ENCODE peak calls at places on chromosomes 4 and X, in seven cellular contexts. One of them, this sample, is unnamed.

GRCh38 chr4:53653484-53654053 is 62.3 kb upstream of the LNX1 start:
- DNase-seq in esophagus squamous epithelium: no peak
- DNase-seq in GM23248: peak; percentile 28
- DNase-seq in body of pancreas: peak; percentile 89
- DNase-seq in tibial nerve: no peak
- DNase-seq in iPS DF 6.9: no peak
- DNase-seq in mammary epithelial cell: peak; percentile 12
- DNase-seq in this sample: no peak

GRCh38 chr4:148330161-148330560 is 112.1 kb downstream of the NR3C2 start:
- DNase-seq in esophagus squamous epithelium: no peak
- DNase-seq in GM23248: no peak
- DNase-seq in body of pancreas: no peak
- DNase-seq in tibial nerve: no peak
- DNase-seq in iPS DF 6.9: no peak
- DNase-seq in mammary epithelial cell: no peak
- DNase-seq in this sample: no peak

GRCh38 chr4:11954093-11954492 is 525.4 kb upstream of the HS3ST1 start:
- DNase-seq in esophagus squamous epithelium: no peak
- DNase-seq in GM23248: peak; percentile 3
- DNase-seq in body of pancreas: no peak
- DNase-seq in tibial nerve: no peak
- DNase-seq in iPS DF 6.9: peak; percentile 35
- DNase-seq in mammary epithelial cell: peak; percentile 8
- DNase-seq in this sample: no peak

GRCh38 chr4:186760576-186760975 is 36.9 kb upstream of the FAT1 start:
- DNase-seq in esophagus squamous epithelium: no peak
- DNase-seq in GM23248: peak; percentile 88
- DNase-seq in body of pancreas: no peak
- DNase-seq in tibial nerve: no peak
- DNase-seq in iPS DF 6.9: no peak
- DNase-seq in mammary epithelial cell: peak; percentile 76
- DNase-seq in this sample: peak; percentile 81

GRCh38 chr4:138952405-138952804 is 63.2 kb upstream of the NOCT start:
- DNase-seq in esophagus squamous epithelium: no peak
- DNase-seq in GM23248: peak; percentile 65
- DNase-seq in body of pancreas: no peak
- DNase-seq in tibial nerve: no peak
- DNase-seq in iPS DF 6.9: no peak
- DNase-seq in mammary epithelial cell: peak; percentile 84
- DNase-seq in this sample: no peak

GRCh38 chr4:15482842-15483241 is 13.2 kb downstream of the CC2D2A start:
- DNase-seq in esophagus squamous epithelium: no peak
- DNase-seq in GM23248: no peak
- DNase-seq in body of pancreas: no peak
- DNase-seq in tibial nerve: no peak
- DNase-seq in iPS DF 6.9: no peak
- DNase-seq in mammary epithelial cell: no peak
- DNase-seq in this sample: no peak

GRCh38 chr4:169885893-169886292 is 128.1 kb upstream of the HPF1 start:
- DNase-seq in esophagus squamous epithelium: no peak
- DNase-seq in GM23248: no peak
- DNase-seq in body of pancreas: no peak
- DNase-seq in tibial nerve: no peak
- DNase-seq in iPS DF 6.9: no peak
- DNase-seq in mammary epithelial cell: no peak
- DNase-seq in this sample: no peak

GRCh38 chr4:113744667-113745241 is 16.8 kb downstream of the CAMK2D start:
- DNase-seq in esophagus squamous epithelium: no peak
- DNase-seq in GM23248: no peak
- DNase-seq in body of pancreas: no peak
- DNase-seq in tibial nerve: no peak
- DNase-seq in iPS DF 6.9: no peak
- DNase-seq in mammary epithelial cell: peak; percentile 2
- DNase-seq in this sample: no peak

GRCh38 chr4:67288964-67289363 is 256.3 kb downstream of the CENPC start:
- DNase-seq in esophagus squamous epithelium: no peak
- DNase-seq in GM23248: no peak
- DNase-seq in body of pancreas: no peak
- DNase-seq in tibial nerve: no peak
- DNase-seq in iPS DF 6.9: peak; percentile 33
- DNase-seq in mammary epithelial cell: no peak
- DNase-seq in this sample: no peak

GRCh38 chr4:70969076-70969475 is 24.4 kb upstream of the DCK start:
- DNase-seq in esophagus squamous epithelium: no peak
- DNase-seq in GM23248: no peak
- DNase-seq in body of pancreas: no peak
- DNase-seq in tibial nerve: no peak
- DNase-seq in iPS DF 6.9: no peak
- DNase-seq in mammary epithelial cell: peak; percentile 73
- DNase-seq in this sample: no peak

GRCh38 chr4:26020083-26020668 is 106.2 kb downstream of the SMIM20 start:
- DNase-seq in esophagus squamous epithelium: no peak
- DNase-seq in GM23248: peak; percentile 91
- DNase-seq in body of pancreas: peak; percentile 26
- DNase-seq in tibial nerve: no peak
- DNase-seq in iPS DF 6.9: no peak
- DNase-seq in mammary epithelial cell: peak; percentile 13
- DNase-seq in this sample: no peak

GRCh38 chr4:135927651-135928050 is 1604.6 kb downstream of the PCDH18 start:
- DNase-seq in esophagus squamous epithelium: no peak
- DNase-seq in GM23248: no peak
- DNase-seq in body of pancreas: no peak
- DNase-seq in tibial nerve: no peak
- DNase-seq in iPS DF 6.9: no peak
- DNase-seq in mammary epithelial cell: no peak
- DNase-seq in this sample: no peak

GRCh38 chr4:244471-244870 is 60.8 kb downstream of the ZNF732 start:
- DNase-seq in esophagus squamous epithelium: no peak
- DNase-seq in GM23248: peak; percentile 43
- DNase-seq in body of pancreas: peak; percentile 53
- DNase-seq in tibial nerve: no peak
- DNase-seq in iPS DF 6.9: peak; percentile 47
- DNase-seq in mammary epithelial cell: peak; percentile 9
- DNase-seq in this sample: no peak

GRCh38 chr4:7103599-7104365 is 35.9 kb upstream of the GRPEL1 start:
- DNase-seq in esophagus squamous epithelium: no peak
- DNase-seq in GM23248: no peak
- DNase-seq in body of pancreas: peak; percentile 89
- DNase-seq in tibial nerve: peak; percentile 53
- DNase-seq in iPS DF 6.9: no peak
- DNase-seq in mammary epithelial cell: no peak
- DNase-seq in this sample: no peak

GRCh38 chr4:72984351-72984750 is 85.2 kb downstream of the COX18 start:
- DNase-seq in esophagus squamous epithelium: no peak
- DNase-seq in GM23248: no peak
- DNase-seq in body of pancreas: no peak
- DNase-seq in tibial nerve: no peak
- DNase-seq in iPS DF 6.9: no peak
- DNase-seq in mammary epithelial cell: no peak
- DNase-seq in this sample: no peak

GRCh38 chrX:98203800-98204199 is 1320.1 kb downstream of the RPA4 start:
- DNase-seq in esophagus squamous epithelium: no peak
- DNase-seq in GM23248: no peak
- DNase-seq in body of pancreas: no peak
- DNase-seq in tibial nerve: no peak
- DNase-seq in iPS DF 6.9: no peak
- DNase-seq in mammary epithelial cell: peak; percentile 1
- DNase-seq in this sample: no peak

GRCh38 chrX:33457102-33457501 is 245.8 kb upstream of the DMD start:
- DNase-seq in esophagus squamous epithelium: no peak
- DNase-seq in GM23248: no peak
- DNase-seq in body of pancreas: no peak
- DNase-seq in tibial nerve: no peak
- DNase-seq in iPS DF 6.9: no peak
- DNase-seq in mammary epithelial cell: no peak
- DNase-seq in this sample: no peak

GRCh38 chr4:3290889-3291321 is 1.9 kb upstream of the RGS12 start:
- DNase-seq in esophagus squamous epithelium: no peak
- DNase-seq in GM23248: no peak
- DNase-seq in body of pancreas: no peak
- DNase-seq in tibial nerve: no peak
- DNase-seq in iPS DF 6.9: no peak
- DNase-seq in mammary epithelial cell: no peak
- DNase-seq in this sample: no peak

GRCh38 chrX:8907678-8908077 is 106.5 kb upstream of the FAM9A start:
- DNase-seq in esophagus squamous epithelium: no peak
- DNase-seq in GM23248: no peak
- DNase-seq in body of pancreas: no peak
- DNase-seq in tibial nerve: no peak
- DNase-seq in iPS DF 6.9: no peak
- DNase-seq in mammary epithelial cell: no peak
- DNase-seq in this sample: no peak

GRCh38 chrX:8906299-8906698 is 105.1 kb upstream of the FAM9A start:
- DNase-seq in esophagus squamous epithelium: no peak
- DNase-seq in GM23248: peak; percentile 20
- DNase-seq in body of pancreas: no peak
- DNase-seq in tibial nerve: no peak
- DNase-seq in iPS DF 6.9: no peak
- DNase-seq in mammary epithelial cell: no peak
- DNase-seq in this sample: no peak
- H3K4me1 ChIP-seq in esophagus squamous epithelium: no peaks in the 10 kb centered on the region
- H3K4me1 ChIP-seq in GM23248: no peaks in the 10 kb centered on the region
- H3K4me1 ChIP-seq in body of pancreas: no peaks in the 10 kb centered on the region
- H3K4me1 ChIP-seq in tibial nerve: no peaks in the 10 kb centered on the region
- H3K4me1 ChIP-seq in iPS DF 6.9: no peaks in the 10 kb centered on the region
- H3K4me1 ChIP-seq in mammary epithelial cell: no peaks in the 10 kb centered on the region
- H3K4me1 ChIP-seq in this sample: no peaks in the 10 kb centered on the region

DNA sequence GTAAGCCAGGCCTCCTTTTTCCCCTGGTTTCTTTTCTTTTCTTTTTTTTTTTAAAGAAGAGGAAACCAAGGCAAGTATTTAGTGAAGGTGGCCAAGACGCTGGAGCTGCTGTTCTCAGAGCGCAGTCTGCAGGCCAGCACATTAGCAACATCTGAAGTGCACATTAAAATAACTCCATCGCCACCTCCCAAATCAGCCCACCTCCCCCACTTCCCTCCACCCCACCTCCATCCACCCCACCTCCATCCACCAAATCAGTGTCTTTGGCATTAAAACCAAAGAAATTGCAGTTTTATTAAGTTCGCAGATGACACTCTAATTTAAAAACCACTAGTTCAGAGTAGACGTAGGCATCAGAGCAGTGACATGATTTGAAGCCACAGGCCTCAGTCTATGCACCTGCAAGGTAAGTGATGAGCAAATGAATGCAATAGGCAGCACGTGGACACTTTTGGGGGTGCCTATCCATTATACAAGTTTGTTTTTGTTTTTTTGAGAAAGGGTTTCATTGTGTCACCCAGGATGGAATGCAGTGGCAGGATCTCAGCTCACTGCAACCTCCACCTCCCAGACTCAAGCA is 88.1 kb upstream of the TRIM2 start:
- DNase-seq in esophagus squamous epithelium: no peak
- DNase-seq in GM23248: no peak
- DNase-seq in body of pancreas: no peak
- DNase-seq in tibial nerve: no peak
- DNase-seq in iPS DF 6.9: no peak
- DNase-seq in mammary epithelial cell: no peak
- DNase-seq in this sample: no peak
- H3K27ac ChIP-seq in esophagus squamous epithelium: peak overlapping the region; percentile 57
- H3K27ac ChIP-seq in GM23248: peak overlapping the region; percentile 71
- H3K27ac ChIP-seq in body of pancreas: no peak overlapping the region
- H3K27ac ChIP-seq in tibial nerve: peak overlapping the region; percentile 24
- H3K27ac ChIP-seq in iPS DF 6.9: no peak overlapping the region
- H3K27ac ChIP-seq in mammary epithelial cell: peak overlapping the region; percentile 71
- H3K27ac ChIP-seq in this sample: peak overlapping the region; percentile 81

GRCh38 chrX:107674480-107675364 is 46.4 kb downstream of the PRPS1 start:
- DNase-seq in esophagus squamous epithelium: peak; percentile 20
- DNase-seq in GM23248: peak; percentile 75
- DNase-seq in body of pancreas: peak; percentile 73
- DNase-seq in tibial nerve: peak; percentile 69
- DNase-seq in iPS DF 6.9: no peak
- DNase-seq in mammary epithelial cell: peak; percentile 63
- DNase-seq in this sample: peak; percentile 41

GRCh38 chrX:107672955-107673378 is 44.7 kb downstream of the PRPS1 start:
- DNase-seq in esophagus squamous epithelium: peak; percentile 52
- DNase-seq in GM23248: peak; percentile 78
- DNase-seq in body of pancreas: peak; percentile 75
- DNase-seq in tibial nerve: peak; percentile 67
- DNase-seq in iPS DF 6.9: no peak
- DNase-seq in mammary epithelial cell: peak; percentile 66
- DNase-seq in this sample: peak; percentile 85

GRCh38 chrX:107673401-107673800 is 45.1 kb downstream of the PRPS1 start:
- DNase-seq in esophagus squamous epithelium: no peak
- DNase-seq in GM23248: peak; percentile 16
- DNase-seq in body of pancreas: no peak
- DNase-seq in tibial nerve: no peak
- DNase-seq in iPS DF 6.9: no peak
- DNase-seq in mammary epithelial cell: no peak
- DNase-seq in this sample: no peak

GRCh38 chrX:107675365-107675654 is 47.0 kb downstream of the PRPS1 start:
- DNase-seq in esophagus squamous epithelium: no peak
- DNase-seq in GM23248: no peak
- DNase-seq in body of pancreas: no peak
- DNase-seq in tibial nerve: no peak
- DNase-seq in iPS DF 6.9: no peak
- DNase-seq in mammary epithelial cell: no peak
- DNase-seq in this sample: no peak

GRCh38 chrX:107673933-107674479 is 45.7 kb downstream of the PRPS1 start:
- DNase-seq in esophagus squamous epithelium: peak; percentile 86
- DNase-seq in GM23248: peak; percentile 59
- DNase-seq in body of pancreas: peak; percentile 85
- DNase-seq in tibial nerve: peak; percentile 75
- DNase-seq in iPS DF 6.9: no peak
- DNase-seq in mammary epithelial cell: peak; percentile 77
- DNase-seq in this sample: peak; percentile 45
- H3K4me1 ChIP-seq in esophagus squamous epithelium: peaks cover 64% of the 10 kb centered on the region
- H3K4me1 ChIP-seq in GM23248: peaks cover 35% of the 10 kb centered on the region
- H3K4me1 ChIP-seq in body of pancreas: peaks cover 51% of the 10 kb centered on the region
- H3K4me1 ChIP-seq in tibial nerve: peaks cover 26% of the 10 kb centered on the region
- H3K4me1 ChIP-seq in iPS DF 6.9: no peaks in the 10 kb centered on the region
- H3K4me1 ChIP-seq in mammary epithelial cell: peaks cover 36% of the 10 kb centered on the region
- H3K4me1 ChIP-seq in this sample: peaks cover 43% of the 10 kb centered on the region

GRCh38 chr4:82765134-82765533 is 33.5 kb downstream of the SCD5 start:
- DNase-seq in esophagus squamous epithelium: no peak
- DNase-seq in GM23248: no peak
- DNase-seq in body of pancreas: no peak
- DNase-seq in tibial nerve: no peak
- DNase-seq in iPS DF 6.9: no peak
- DNase-seq in mammary epithelial cell: no peak
- DNase-seq in this sample: no peak

GRCh38 chr4:82756061-82756460 is 42.5 kb downstream of the SCD5 start:
- DNase-seq in esophagus squamous epithelium: no peak
- DNase-seq in GM23248: no peak
- DNase-seq in body of pancreas: no peak
- DNase-seq in tibial nerve: no peak
- DNase-seq in iPS DF 6.9: no peak
- DNase-seq in mammary epithelial cell: no peak
- DNase-seq in this sample: no peak

GRCh38 chr4:82758701-82759685 is 39.6 kb downstream of the SCD5 start:
- DNase-seq in esophagus squamous epithelium: no peak
- DNase-seq in GM23248: no peak
- DNase-seq in body of pancreas: no peak
- DNase-seq in tibial nerve: no peak
- DNase-seq in iPS DF 6.9: no peak
- DNase-seq in mammary epithelial cell: no peak
- DNase-seq in this sample: no peak

DNA sequence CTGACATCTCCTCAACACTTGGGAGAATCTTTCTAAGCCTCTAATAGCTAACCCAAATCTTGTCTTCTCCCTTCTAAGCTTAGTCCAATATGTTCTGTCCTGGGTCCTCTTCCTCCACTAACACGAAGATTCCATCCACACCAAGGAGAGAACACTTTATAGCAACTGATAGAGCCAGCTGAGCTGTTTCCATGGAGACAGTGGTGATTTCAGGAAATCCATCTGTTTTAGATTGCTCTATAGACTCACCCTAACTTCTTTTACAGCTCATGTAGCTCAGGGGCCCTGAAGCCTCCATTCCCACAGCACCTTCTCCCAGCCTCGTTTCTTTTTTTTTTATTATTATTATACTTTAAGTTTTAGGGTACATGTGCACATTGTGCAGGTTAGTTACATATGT is 37.3 kb downstream of the SCD5 start:
- DNase-seq in esophagus squamous epithelium: no peak
- DNase-seq in GM23248: peak; percentile 37
- DNase-seq in body of pancreas: no peak
- DNase-seq in tibial nerve: no peak
- DNase-seq in iPS DF 6.9: no peak
- DNase-seq in mammary epithelial cell: no peak
- DNase-seq in this sample: no peak
- H3K27ac ChIP-seq in esophagus squamous epithelium: no peak overlapping the region
- H3K27ac ChIP-seq in GM23248: no peak overlapping the region
- H3K27ac ChIP-seq in body of pancreas: no peak overlapping the region
- H3K27ac ChIP-seq in tibial nerve: no peak overlapping the region
- H3K27ac ChIP-seq in iPS DF 6.9: no peak overlapping the region
- H3K27ac ChIP-seq in mammary epithelial cell: no peak overlapping the region
- H3K27ac ChIP-seq in this sample: no peak overlapping the region

This sample was measured in SJSA1.